ENCODE peak calls at places on chromosomes 13 and 19, in six cellular contexts. E is effector memory CD4-positive, alpha-beta T cell; Z is T-cell; H is T47D; S is NCI-H1417; C is immature natural killer cell. K is an unnamed sample.

GRCh38 chr19:29690842-29691241 is 24.2 kb downstream of the C19orf12 start:
- DNase-seq in C (peak), H (peak), S (no peak), E (no peak), Z (peak), K (peak)

GRCh38 chr19:19602136-19602712 is 16.3 kb downstream of the PBX4 start:
- DNase-seq in E (peak), Z (peak), C (no peak), H (no peak), S (no peak), K (no peak)

GRCh38 chr13:28540612-28541011 is 45.7 kb upstream of the FLT1 start:
- DNase-seq in S (no peak), H (no peak), C (no peak), E (no peak), Z (no peak), K (no peak)

GRCh38 chr19:39704181-39705044 is at the start of gene LGALS14:
- DNase-seq in H (no peak), Z (no peak), E (no peak), C (no peak), S (peak), K (no peak)

GRCh38 chr19:42198676-42199439 is 18.6 kb downstream of the DEDD2 start:
- DNase-seq in C (peak), E (peak), Z (peak), S (no peak), H (no peak), K (peak)

GRCh38 chr13:32135655-32136054 is 104.1 kb downstream of the FRY start:
- DNase-seq in C (no peak), Z (no peak), H (no peak), S (no peak), E (no peak), K (no peak)

GRCh38 chr19:44752816-44753618 is 4.5 kb downstream of the BCL3 start:
- DNase-seq in C (peak), Z (peak), H (peak), S (peak), E (peak), K (peak)

GRCh38 chr13:87331178-87331577 is 340.0 kb upstream of the SLITRK5 start:
- DNase-seq in C (no peak), Z (no peak), S (no peak), E (no peak), H (peak), K (no peak)

GRCh38 chr13:24138911-24139310 is 21.6 kb upstream of the SPATA13 start:
- DNase-seq in E (no peak), Z (no peak), C (no peak), H (no peak), S (no peak), K (no peak)

GRCh38 chr13:53137777-53138176 is 109.2 kb downstream of the OLFM4 start:
- DNase-seq in H (no peak), C (no peak), Z (no peak), S (no peak), E (no peak), K (no peak)

GRCh38 chr13:111492341-111492945 is 172.0 kb downstream of the TEX29 start:
- DNase-seq in E (no peak), C (no peak), Z (no peak), H (no peak), S (no peak), K (no peak)

GRCh38 chr19:10654610-10655456 is 687 bp downstream of the ILF3 start:
- DNase-seq in H (peak), E (no peak), S (peak), C (no peak), Z (peak), K (no peak)

GRCh38 chr13:80469841-80470378 is 129.0 kb upstream of the SPRY2 start:
- DNase-seq in C (no peak), Z (no peak), E (no peak), S (no peak), H (no peak), K (no peak)

GRCh38 chr13:94214979-94215378 is 264.5 kb downstream of the DCT start:
- DNase-seq in Z (no peak), C (no peak), E (no peak), S (no peak), H (no peak), K (no peak)

GRCh38 chr19:10286803-10287737 is at the start of gene ICAM4:
- DNase-seq in Z (no peak), H (no peak), S (no peak), E (no peak), C (no peak), K (peak)